ENCODE peak calls at places on chromosomes 4 and X, in eight cellular contexts. One of them, this sample, is unnamed.
A peak's percentile ranks its signal among the peaks of the same experiment; 100 is the strongest.

GRCh38 chrX:16212436-16212835 is 45.2 kb downstream of the MAGEB17 start:
- DNase-seq in Right ventricle myocardium inferior: peak; percentile 22
- DNase-seq in dorsolateral prefrontal cortex: no peak
- DNase-seq in stimulated activated CD4-positive, alpha-beta T cell treated with anti-CD3 and anti-CD28 coated beads, Interleukin-1b, Interleukin-23, amount 100 ng/mL, for 48 hours: no peak
- DNase-seq in activated CD4-positive, alpha-beta T cell treated with anti-CD3 and anti-CD28 coated beads, Interleukin-2, amount 50 U/mL, for 24 hours: no peak
- DNase-seq in nucleus accumbens: no peak
- DNase-seq in GM03348: peak; percentile 8
- DNase-seq in activated CD8-positive, alpha-beta memory T cell treated with anti-CD3 and anti-CD28 coated beads, Interleukin-2, amount 10 ng/mL, durations not matched to agents 7 days and 5 days: no peak
- DNase-seq in this sample: no peak

GRCh38 chrX:3550160-3550765 is 163.2 kb downstream of the PRKX start:
- DNase-seq in Right ventricle myocardium inferior: no peak
- DNase-seq in nucleus accumbens: no peak
- DNase-seq in GM03348: no peak
- DNase-seq in stimulated activated CD4-positive, alpha-beta T cell treated with anti-CD3 and anti-CD28 coated beads, Interleukin-1b, Interleukin-23, amount 100 ng/mL, for 48 hours: no peak
- DNase-seq in activated CD4-positive, alpha-beta T cell treated with anti-CD3 and anti-CD28 coated beads, Interleukin-2, amount 50 U/mL, for 24 hours: no peak
- DNase-seq in activated CD8-positive, alpha-beta memory T cell treated with anti-CD3 and anti-CD28 coated beads, Interleukin-2, amount 10 ng/mL, durations not matched to agents 7 days and 5 days: no peak
- DNase-seq in dorsolateral prefrontal cortex: no peak
- DNase-seq in this sample: no peak

GRCh38 chrX:20420058-20420457 is 153.3 kb upstream of the RPS6KA3 start:
- DNase-seq in nucleus accumbens: no peak
- DNase-seq in dorsolateral prefrontal cortex: no peak
- DNase-seq in GM03348: no peak
- DNase-seq in activated CD4-positive, alpha-beta T cell treated with anti-CD3 and anti-CD28 coated beads, Interleukin-2, amount 50 U/mL, for 24 hours: no peak
- DNase-seq in Right ventricle myocardium inferior: no peak
- DNase-seq in activated CD8-positive, alpha-beta memory T cell treated with anti-CD3 and anti-CD28 coated beads, Interleukin-2, amount 10 ng/mL, durations not matched to agents 7 days and 5 days: no peak
- DNase-seq in stimulated activated CD4-positive, alpha-beta T cell treated with anti-CD3 and anti-CD28 coated beads, Interleukin-1b, Interleukin-23, amount 100 ng/mL, for 48 hours: no peak
- DNase-seq in this sample: no peak

GRCh38 chr4:98939892-98940298 is 11.0 kb upstream of the EIF4E start:
- DNase-seq in nucleus accumbens: no peak
- DNase-seq in activated CD8-positive, alpha-beta memory T cell treated with anti-CD3 and anti-CD28 coated beads, Interleukin-2, amount 10 ng/mL, durations not matched to agents 7 days and 5 days: no peak
- DNase-seq in GM03348: peak; percentile 71
- DNase-seq in Right ventricle myocardium inferior: no peak
- DNase-seq in stimulated activated CD4-positive, alpha-beta T cell treated with anti-CD3 and anti-CD28 coated beads, Interleukin-1b, Interleukin-23, amount 100 ng/mL, for 48 hours: no peak
- DNase-seq in dorsolateral prefrontal cortex: no peak
- DNase-seq in activated CD4-positive, alpha-beta T cell treated with anti-CD3 and anti-CD28 coated beads, Interleukin-2, amount 50 U/mL, for 24 hours: no peak
- DNase-seq in this sample: peak; percentile 32

GRCh38 chr4:16843831-16844508 is 54.5 kb downstream of the LDB2 start:
- DNase-seq in activated CD8-positive, alpha-beta memory T cell treated with anti-CD3 and anti-CD28 coated beads, Interleukin-2, amount 10 ng/mL, durations not matched to agents 7 days and 5 days: no peak
- DNase-seq in activated CD4-positive, alpha-beta T cell treated with anti-CD3 and anti-CD28 coated beads, Interleukin-2, amount 50 U/mL, for 24 hours: no peak
- DNase-seq in Right ventricle myocardium inferior: no peak
- DNase-seq in nucleus accumbens: no peak
- DNase-seq in stimulated activated CD4-positive, alpha-beta T cell treated with anti-CD3 and anti-CD28 coated beads, Interleukin-1b, Interleukin-23, amount 100 ng/mL, for 48 hours: no peak
- DNase-seq in dorsolateral prefrontal cortex: no peak
- DNase-seq in GM03348: peak; percentile 86
- DNase-seq in this sample: no peak

GRCh38 chrX:110044531-110045249 is 41.8 kb downstream of the TMEM164 start:
- DNase-seq in activated CD4-positive, alpha-beta T cell treated with anti-CD3 and anti-CD28 coated beads, Interleukin-2, amount 50 U/mL, for 24 hours: no peak
- DNase-seq in nucleus accumbens: no peak
- DNase-seq in Right ventricle myocardium inferior: no peak
- DNase-seq in activated CD8-positive, alpha-beta memory T cell treated with anti-CD3 and anti-CD28 coated beads, Interleukin-2, amount 10 ng/mL, durations not matched to agents 7 days and 5 days: no peak
- DNase-seq in dorsolateral prefrontal cortex: no peak
- DNase-seq in GM03348: no peak
- DNase-seq in stimulated activated CD4-positive, alpha-beta T cell treated with anti-CD3 and anti-CD28 coated beads, Interleukin-1b, Interleukin-23, amount 100 ng/mL, for 48 hours: no peak
- DNase-seq in this sample: no peak

GRCh38 chr4:169116270-169116901 is 106.3 kb upstream of the CBR4 start:
- DNase-seq in nucleus accumbens: no peak
- DNase-seq in Right ventricle myocardium inferior: no peak
- DNase-seq in activated CD8-positive, alpha-beta memory T cell treated with anti-CD3 and anti-CD28 coated beads, Interleukin-2, amount 10 ng/mL, durations not matched to agents 7 days and 5 days: no peak
- DNase-seq in dorsolateral prefrontal cortex: no peak
- DNase-seq in GM03348: no peak
- DNase-seq in stimulated activated CD4-positive, alpha-beta T cell treated with anti-CD3 and anti-CD28 coated beads, Interleukin-1b, Interleukin-23, amount 100 ng/mL, for 48 hours: no peak
- DNase-seq in activated CD4-positive, alpha-beta T cell treated with anti-CD3 and anti-CD28 coated beads, Interleukin-2, amount 50 U/mL, for 24 hours: no peak
- DNase-seq in this sample: no peak

GRCh38 chr4:86401826-86402225 is 42.0 kb upstream of the MAPK10 start:
- DNase-seq in nucleus accumbens: no peak
- DNase-seq in activated CD8-positive, alpha-beta memory T cell treated with anti-CD3 and anti-CD28 coated beads, Interleukin-2, amount 10 ng/mL, durations not matched to agents 7 days and 5 days: no peak
- DNase-seq in Right ventricle myocardium inferior: no peak
- DNase-seq in activated CD4-positive, alpha-beta T cell treated with anti-CD3 and anti-CD28 coated beads, Interleukin-2, amount 50 U/mL, for 24 hours: no peak
- DNase-seq in GM03348: no peak
- DNase-seq in dorsolateral prefrontal cortex: no peak
- DNase-seq in stimulated activated CD4-positive, alpha-beta T cell treated with anti-CD3 and anti-CD28 coated beads, Interleukin-1b, Interleukin-23, amount 100 ng/mL, for 48 hours: no peak
- DNase-seq in this sample: no peak

GRCh38 chr4:55186123-55186522 is 60.7 kb upstream of the KDR start:
- DNase-seq in nucleus accumbens: no peak
- DNase-seq in dorsolateral prefrontal cortex: no peak
- DNase-seq in activated CD8-positive, alpha-beta memory T cell treated with anti-CD3 and anti-CD28 coated beads, Interleukin-2, amount 10 ng/mL, durations not matched to agents 7 days and 5 days: no peak
- DNase-seq in GM03348: no peak
- DNase-seq in stimulated activated CD4-positive, alpha-beta T cell treated with anti-CD3 and anti-CD28 coated beads, Interleukin-1b, Interleukin-23, amount 100 ng/mL, for 48 hours: no peak
- DNase-seq in activated CD4-positive, alpha-beta T cell treated with anti-CD3 and anti-CD28 coated beads, Interleukin-2, amount 50 U/mL, for 24 hours: no peak
- DNase-seq in Right ventricle myocardium inferior: no peak
- DNase-seq in this sample: no peak

GRCh38 chr4:184387351-184387750 is 87.0 kb downstream of the IRF2 start:
- DNase-seq in stimulated activated CD4-positive, alpha-beta T cell treated with anti-CD3 and anti-CD28 coated beads, Interleukin-1b, Interleukin-23, amount 100 ng/mL, for 48 hours: no peak
- DNase-seq in activated CD8-positive, alpha-beta memory T cell treated with anti-CD3 and anti-CD28 coated beads, Interleukin-2, amount 10 ng/mL, durations not matched to agents 7 days and 5 days: no peak
- DNase-seq in GM03348: no peak
- DNase-seq in dorsolateral prefrontal cortex: no peak
- DNase-seq in activated CD4-positive, alpha-beta T cell treated with anti-CD3 and anti-CD28 coated beads, Interleukin-2, amount 50 U/mL, for 24 hours: no peak
- DNase-seq in nucleus accumbens: no peak
- DNase-seq in Right ventricle myocardium inferior: no peak
- DNase-seq in this sample: no peak

GRCh38 chrX:49858341-49858740 is 20.9 kb upstream of the USP27X start:
- DNase-seq in stimulated activated CD4-positive, alpha-beta T cell treated with anti-CD3 and anti-CD28 coated beads, Interleukin-1b, Interleukin-23, amount 100 ng/mL, for 48 hours: no peak
- DNase-seq in nucleus accumbens: no peak
- DNase-seq in activated CD8-positive, alpha-beta memory T cell treated with anti-CD3 and anti-CD28 coated beads, Interleukin-2, amount 10 ng/mL, durations not matched to agents 7 days and 5 days: no peak
- DNase-seq in dorsolateral prefrontal cortex: no peak
- DNase-seq in Right ventricle myocardium inferior: no peak
- DNase-seq in GM03348: no peak
- DNase-seq in activated CD4-positive, alpha-beta T cell treated with anti-CD3 and anti-CD28 coated beads, Interleukin-2, amount 50 U/mL, for 24 hours: no peak
- DNase-seq in this sample: no peak